ENCODE peak calls at places on chromosomes 4 and X, in four cellular contexts. One of them, this sample, is unnamed.

GRCh38 chrX:12949927-12950656 is 24.8 kb upstream of the TMSB4X start:
- DNase-seq in mammary epithelial cell: peak; percentile 93
- DNase-seq in breast epithelium: peak; percentile 86
- DNase-seq in cerebellar cortex: peak; percentile 57
- DNase-seq in this sample: peak; percentile 41

GRCh38 chr4:94545296-94545695 is 93.6 kb downstream of the PDLIM5 start:
- DNase-seq in mammary epithelial cell: peak; percentile 64
- DNase-seq in breast epithelium: no peak
- DNase-seq in cerebellar cortex: no peak
- DNase-seq in this sample: no peak

GRCh38 chr4:26296021-26296420 is 24.8 kb upstream of the RBPJ start:
- DNase-seq in mammary epithelial cell: no peak
- DNase-seq in breast epithelium: no peak
- DNase-seq in cerebellar cortex: peak; percentile 90
- DNase-seq in this sample: no peak

GRCh38 chrX:76538860-76539259 is 111.3 kb downstream of the MAGEE1 start:
- DNase-seq in mammary epithelial cell: no peak
- DNase-seq in breast epithelium: no peak
- DNase-seq in cerebellar cortex: no peak
- DNase-seq in this sample: no peak

GRCh38 chr4:113147498-113148231 is 98.2 kb downstream of the ANK2 start:
- DNase-seq in mammary epithelial cell: no peak
- DNase-seq in breast epithelium: no peak
- DNase-seq in cerebellar cortex: no peak
- DNase-seq in this sample: no peak

GRCh38 chr4:52376107-52376704 is 282.9 kb downstream of the USP46 start:
- DNase-seq in mammary epithelial cell: peak; percentile 29
- DNase-seq in breast epithelium: no peak
- DNase-seq in cerebellar cortex: peak; percentile 70
- DNase-seq in this sample: peak; percentile 66

GRCh38 chrX:43423876-43424275 is 232.2 kb upstream of the MAOA start:
- DNase-seq in mammary epithelial cell: peak; percentile 11
- DNase-seq in breast epithelium: no peak
- DNase-seq in cerebellar cortex: no peak
- DNase-seq in this sample: no peak

GRCh38 chrX:120813982-120814381 is 61.7 kb downstream of the CT47B1 start:
- DNase-seq in mammary epithelial cell: no peak
- DNase-seq in breast epithelium: no peak
- DNase-seq in cerebellar cortex: no peak
- DNase-seq in this sample: no peak

GRCh38 chr4:24118031-24118430 is 228.2 kb upstream of the PPARGC1A start:
- DNase-seq in mammary epithelial cell: no peak
- DNase-seq in breast epithelium: no peak
- DNase-seq in cerebellar cortex: peak; percentile 42
- DNase-seq in this sample: peak; percentile 49

GRCh38 chrX:21056636-21057035 is 317.6 kb upstream of the CNKSR2 start:
- DNase-seq in mammary epithelial cell: peak; percentile 31
- DNase-seq in breast epithelium: no peak
- DNase-seq in cerebellar cortex: no peak
- DNase-seq in this sample: no peak

GRCh38 chr4:107709916-107710315 is 10.1 kb downstream of the PAPSS1 start:
- DNase-seq in mammary epithelial cell: peak; percentile 35
- DNase-seq in breast epithelium: no peak
- DNase-seq in cerebellar cortex: no peak
- DNase-seq in this sample: no peak

GRCh38 chrX:155768036-155768769 is 112.9 kb upstream of the VAMP7 start:
- DNase-seq in mammary epithelial cell: peak; percentile 48
- DNase-seq in breast epithelium: no peak
- DNase-seq in cerebellar cortex: peak; percentile 78
- DNase-seq in this sample: peak; percentile 84

GRCh38 chr4:97142893-97143292 is 1000.4 kb downstream of the STPG2 start:
- DNase-seq in mammary epithelial cell: no peak
- DNase-seq in breast epithelium: no peak
- DNase-seq in cerebellar cortex: no peak
- DNase-seq in this sample: no peak

GRCh38 chr4:171846893-171847292 is 33.7 kb downstream of the GALNTL6 start:
- DNase-seq in mammary epithelial cell: no peak
- DNase-seq in breast epithelium: no peak
- DNase-seq in cerebellar cortex: no peak
- DNase-seq in this sample: no peak

GRCh38 chr4:175536852-175537453 is 275.1 kb downstream of the GPM6A start:
- DNase-seq in mammary epithelial cell: peak; percentile 54
- DNase-seq in breast epithelium: no peak
- DNase-seq in cerebellar cortex: peak; percentile 57
- DNase-seq in this sample: peak; percentile 43

GRCh38 chrX:119784747-119785446 is 6.5 kb downstream of the RPL39 start:
- DNase-seq in mammary epithelial cell: no peak
- DNase-seq in breast epithelium: no peak
- DNase-seq in cerebellar cortex: peak; percentile 29
- DNase-seq in this sample: peak; percentile 13

GRCh38 chrX:31423575-31424284 is 351.9 kb upstream of the FTHL17 start:
- DNase-seq in mammary epithelial cell: peak; percentile 20
- DNase-seq in breast epithelium: no peak
- DNase-seq in cerebellar cortex: peak; percentile 2
- DNase-seq in this sample: no peak

GRCh38 chr4:119788334-119789266 is 160.0 kb upstream of the PDE5A start:
- DNase-seq in mammary epithelial cell: no peak
- DNase-seq in breast epithelium: no peak
- DNase-seq in cerebellar cortex: no peak
- DNase-seq in this sample: no peak

GRCh38 chrX:106201502-106202178 is 33.5 kb downstream of the PWWP3B start:
- DNase-seq in mammary epithelial cell: no peak
- DNase-seq in breast epithelium: no peak
- DNase-seq in cerebellar cortex: no peak
- DNase-seq in this sample: no peak

GRCh38 chr4:6541789-6542188 is 33.2 kb upstream of the MAN2B2 start:
- DNase-seq in mammary epithelial cell: peak; percentile 18
- DNase-seq in breast epithelium: no peak
- DNase-seq in cerebellar cortex: no peak
- DNase-seq in this sample: no peak

GRCh38 chrX:118698516-118699247 is 28.7 kb upstream of the IL13RA1 start:
- DNase-seq in mammary epithelial cell: peak; percentile 39
- DNase-seq in breast epithelium: no peak
- DNase-seq in cerebellar cortex: no peak
- DNase-seq in this sample: no peak

GRCh38 chr4:25433966-25434667 is 57.1 kb downstream of the ANAPC4 start:
- DNase-seq in mammary epithelial cell: no peak
- DNase-seq in breast epithelium: no peak
- DNase-seq in cerebellar cortex: no peak
- DNase-seq in this sample: no peak

GRCh38 chr4:26860922-26861433 is 337 bp downstream of the STIM2 start:
- DNase-seq in mammary epithelial cell: peak; percentile 57
- DNase-seq in breast epithelium: no peak
- DNase-seq in cerebellar cortex: peak; percentile 32
- DNase-seq in this sample: no peak

GRCh38 chr4:1504786-1505500 is 98.7 kb upstream of the NKX1-1 start:
- DNase-seq in mammary epithelial cell: no peak
- DNase-seq in breast epithelium: no peak
- DNase-seq in cerebellar cortex: no peak
- DNase-seq in this sample: no peak

GRCh38 chr4:168070903-168071302 is 21.4 kb upstream of the ANXA10 start:
- DNase-seq in mammary epithelial cell: peak; percentile 9
- DNase-seq in breast epithelium: no peak
- DNase-seq in cerebellar cortex: no peak
- DNase-seq in this sample: no peak

GRCh38 chrX:101539116-101539515 is 11.2 kb upstream of the ARMCX1 start:
- DNase-seq in mammary epithelial cell: no peak
- DNase-seq in breast epithelium: no peak
- DNase-seq in cerebellar cortex: no peak
- DNase-seq in this sample: no peak

GRCh38 chrX:154308108-154308946 is 12.7 kb downstream of the TKTL1 start:
- DNase-seq in mammary epithelial cell: peak; percentile 21
- DNase-seq in breast epithelium: peak; percentile 35
- DNase-seq in cerebellar cortex: peak; percentile 42
- DNase-seq in this sample: peak; percentile 37

GRCh38 chr4:102606846-102607440 is 105.8 kb downstream of the NFKB1 start:
- DNase-seq in mammary epithelial cell: no peak
- DNase-seq in breast epithelium: no peak
- DNase-seq in cerebellar cortex: no peak
- DNase-seq in this sample: no peak

GRCh38 chrX:153546386-153546785 is 28.9 kb downstream of the ATP2B3 start:
- DNase-seq in mammary epithelial cell: no peak
- DNase-seq in breast epithelium: no peak
- DNase-seq in cerebellar cortex: peak; percentile 39
- DNase-seq in this sample: peak; percentile 56

GRCh38 chrX:101419489-101419888 is 11.5 kb downstream of the HNRNPH2 start:
- DNase-seq in mammary epithelial cell: no peak
- DNase-seq in breast epithelium: no peak
- DNase-seq in cerebellar cortex: no peak
- DNase-seq in this sample: no peak

GRCh38 chrX:43581888-43582539 is 74.1 kb upstream of the MAOA start:
- DNase-seq in mammary epithelial cell: peak; percentile 73
- DNase-seq in breast epithelium: no peak
- DNase-seq in cerebellar cortex: no peak
- DNase-seq in this sample: no peak

GRCh38 chr4:48109413-48110263 is 24.4 kb downstream of the TXK start:
- DNase-seq in mammary epithelial cell: peak; percentile 54
- DNase-seq in breast epithelium: no peak
- DNase-seq in cerebellar cortex: peak; percentile 44
- DNase-seq in this sample: peak; percentile 36

This sample was measured in G401.